ENCODE peak calls at places on chromosome 1, in ten cellular contexts. A is brain microvascular endothelial cell, T is astrocyte, K is neural progenitor cell, M is mesenchymal stem cell, Y is breast epithelium, X is lung, N is GM23248, J is heart right ventricle, S is tibial nerve. Q is an unnamed sample.

GRCh38 chr1:213786683-213787082 is 201.1 kb upstream of the PROX1 start:
- DNase-seq in A (no peak), T (no peak), K (no peak), M (no peak), Y (no peak), X (no peak), N (no peak), J (no peak), S (no peak), Q (no peak)

GRCh38 chr1:58861510-58861909 is 77.7 kb upstream of the JUN start:
- DNase-seq in A (peak), T (no peak), K (no peak), M (no peak), Y (no peak), X (no peak), N (peak), J (no peak), S (no peak), Q (no peak)

GRCh38 chr1:219927956-219928790 is at the start of gene SLC30A10:
- DNase-seq in A (no peak), T (peak), K (peak), M (peak), Y (no peak), X (no peak), N (peak), J (peak), S (no peak), Q (no peak)

GRCh38 chr1:194485432-194485831 is 1299.0 kb upstream of the B3GALT2 start:
- DNase-seq in A (no peak), T (no peak), K (no peak), M (no peak), Y (no peak), X (no peak), N (no peak), J (no peak), S (no peak), Q (no peak)

GRCh38 chr1:166040635-166041034 is 126.2 kb downstream of the FAM78B start:
- DNase-seq in A (no peak), T (no peak), K (peak), M (no peak), Y (no peak), X (no peak), N (no peak), J (no peak), S (no peak), Q (no peak)

GRCh38 chr1:62720946-62721554 is 32.9 kb upstream of the DOCK7 start:
- DNase-seq in A (peak), T (peak), K (no peak), M (no peak), Y (no peak), X (no peak), N (no peak), J (no peak), S (no peak), Q (no peak)

GRCh38 chr1:93585059-93585966 is 96.3 kb downstream of the BCAR3 start:
- DNase-seq in A (peak), T (no peak), K (no peak), M (no peak), Y (peak), X (peak), N (peak), J (peak), S (no peak), Q (no peak)

GRCh38 chr1:62175568-62176179 is 19.0 kb upstream of the L1TD1 start:
- DNase-seq in A (peak), T (peak), K (peak), M (peak), Y (no peak), X (peak), N (peak), J (no peak), S (peak), Q (peak)

GRCh38 chr1:184504695-184505338 is 118.0 kb downstream of the C1orf21 start:
- DNase-seq in A (no peak), T (no peak), K (peak), M (no peak), Y (no peak), X (no peak), N (no peak), J (no peak), S (no peak), Q (no peak)

GRCh38 chr1:43317817-43318471 is 17.2 kb downstream of the TIE1 start:
- DNase-seq in A (no peak), T (peak), K (no peak), M (no peak), Y (peak), X (no peak), N (peak), J (no peak), S (no peak), Q (peak)

GRCh38 chr1:248373761-248374160 is 1.8 kb upstream of the OR2T6 start:
- DNase-seq in A (no peak), T (no peak), K (no peak), M (no peak), Y (no peak), X (no peak), N (no peak), J (no peak), S (no peak), Q (no peak)

GRCh38 chr1:227729881-227730629 is 5.0 kb downstream of the JMJD4 start:
- DNase-seq in A (peak), T (peak), K (peak), M (peak), Y (no peak), X (no peak), N (peak), J (no peak), S (peak), Q (peak)

GRCh38 chr1:20339811-20340457 is 49.3 kb downstream of the VWA5B1 start:
- DNase-seq in A (no peak), T (no peak), K (peak), M (no peak), Y (no peak), X (no peak), N (peak), J (no peak), S (no peak), Q (no peak)

GRCh38 chr1:188986751-188987417 is 1490.8 kb downstream of the BRINP3 start:
- DNase-seq in A (no peak), T (no peak), K (peak), M (no peak), Y (no peak), X (no peak), N (no peak), J (no peak), S (no peak), Q (no peak)

GRCh38 chr1:10992864-10993263 is 19.6 kb upstream of the TARDBP start:
- DNase-seq in A (no peak), T (no peak), K (no peak), M (no peak), Y (no peak), X (no peak), N (no peak), J (no peak), S (no peak), Q (no peak)

GRCh38 chr1:118223426-118223825 is 38.4 kb upstream of the SPAG17 start:
- DNase-seq in A (peak), T (no peak), K (peak), M (no peak), Y (no peak), X (no peak), N (peak), J (no peak), S (no peak), Q (no peak)

GRCh38 chr1:112708002-112708448 is 1.1 kb upstream of the RHOC start:
- DNase-seq in A (no peak), T (no peak), K (no peak), M (no peak), Y (no peak), X (no peak), N (no peak), J (no peak), S (no peak), Q (no peak)

DNA sequence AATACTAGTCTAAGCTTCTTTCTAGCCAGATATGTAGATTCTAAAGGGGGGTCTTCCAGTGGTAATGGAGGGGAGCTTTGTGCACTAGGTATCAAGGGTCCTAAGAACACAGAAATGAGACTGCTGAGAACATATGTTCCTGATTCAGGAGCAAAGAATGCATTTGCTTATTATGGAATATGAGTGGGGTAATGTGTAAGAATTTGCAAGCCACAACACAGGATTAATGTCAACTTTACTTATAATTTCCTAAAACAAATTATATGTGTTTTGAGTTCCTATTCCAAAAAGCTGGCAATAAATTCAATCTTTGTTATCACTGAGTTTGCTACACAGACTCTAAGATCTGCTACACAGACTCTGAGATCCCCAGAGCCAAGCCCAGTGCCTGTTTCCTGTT is 357.0 kb upstream of the PTBP2 start:
- DNase-seq in A (no peak), T (peak), K (no peak), M (no peak), Y (no peak), X (no peak), N (peak), J (no peak), S (no peak), Q (no peak)
- H3K27ac ChIP-seq in A (no peak), T (peak), K (no peak), M (peak), Y (no peak), X (no peak), N (no peak), J (no peak), S (no peak), Q (no peak)

GRCh38 chr1:197144570-197145325 is 1.7 kb downstream of the ASPM start:
- DNase-seq in A (peak), T (peak), K (no peak), M (peak), Y (no peak), X (no peak), N (peak), J (no peak), S (no peak), Q (no peak)
- H3K4me3 ChIP-seq in A (peak), T (peak), K (peak), M (peak), Y (no peak), X (no peak), N (peak), J (no peak), S (no peak), Q (no peak)

GRCh38 chr1:32181065-32181464 is 1.6 kb downstream of the TXLNA start:
- DNase-seq in A (no peak), T (no peak), K (no peak), M (no peak), Y (no peak), X (no peak), N (no peak), J (no peak), S (no peak), Q (no peak)
- H3K27ac ChIP-seq in A (peak), T (peak), K (no peak), M (no peak), Y (peak), X (peak), N (peak), J (peak), S (no peak), Q (no peak)

DNA sequence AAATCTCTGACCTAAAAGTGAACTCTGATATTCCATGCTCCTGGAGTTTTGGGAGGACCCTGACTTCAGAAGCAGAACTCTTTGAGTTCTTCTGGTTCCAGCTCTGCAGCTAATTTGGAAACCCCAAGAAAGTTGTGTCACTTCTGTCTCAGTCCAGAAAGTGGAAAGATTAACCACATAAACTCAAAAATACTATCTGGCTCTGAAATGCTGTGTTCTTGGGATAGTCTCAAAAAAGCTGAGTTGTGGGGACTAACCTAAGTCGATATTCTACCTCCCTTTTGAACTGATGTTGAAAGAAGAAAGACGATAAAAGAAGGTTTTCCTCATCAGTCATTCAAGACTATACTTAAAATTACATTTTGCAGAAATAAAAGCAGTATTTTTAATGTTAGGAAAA is 59.8 kb downstream of the ITPKB start:
- DNase-seq in A (no peak), T (no peak), K (no peak), M (no peak), Y (no peak), X (no peak), N (no peak), J (no peak), S (no peak), Q (no peak)
- H3K4me3 ChIP-seq in A (no peak), T (no peak), K (no peak), M (peak), Y (no peak), X (no peak), N (peak), J (no peak), S (no peak), Q (peak)

DNA sequence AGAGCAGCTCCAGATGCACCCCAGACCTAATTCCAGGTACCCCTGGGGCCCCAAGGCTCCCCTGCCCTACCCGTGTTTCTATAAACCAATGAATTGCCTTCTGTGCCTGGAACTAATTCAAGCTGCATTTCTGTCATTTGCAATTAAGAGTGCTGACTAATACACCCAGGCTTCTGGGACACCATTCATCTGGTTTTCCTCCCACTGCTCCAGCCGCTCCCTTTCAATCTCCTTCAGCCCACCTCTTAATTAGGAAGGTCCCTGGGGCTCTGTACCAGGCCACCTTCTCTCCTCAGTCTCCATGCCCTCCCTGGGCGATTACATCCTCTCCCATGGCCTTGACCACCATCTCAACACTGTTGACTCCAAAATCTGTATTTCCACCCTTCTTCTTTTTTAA is 9.4 kb upstream of the GJB3 start:
- DNase-seq in A (no peak), T (no peak), K (no peak), M (no peak), Y (no peak), X (no peak), N (no peak), J (no peak), S (no peak), Q (no peak)
- H3K27ac ChIP-seq in A (no peak), T (no peak), K (no peak), M (no peak), Y (no peak), X (no peak), N (no peak), J (no peak), S (no peak), Q (no peak)

GRCh38 chr1:38803647-38804046 is 55.9 kb downstream of the RRAGC start:
- DNase-seq in A (no peak), T (no peak), K (no peak), M (peak), Y (no peak), X (no peak), N (no peak), J (no peak), S (no peak), Q (no peak)
- H3K4me3 ChIP-seq in A (peak), T (peak), K (peak), M (peak), Y (peak), X (no peak), N (peak), J (no peak), S (no peak), Q (peak)

GRCh38 chr1:242431786-242432185 is 92.7 kb downstream of the PLD5 start:
- DNase-seq in A (no peak), T (no peak), K (no peak), M (no peak), Y (no peak), X (no peak), N (no peak), J (no peak), S (no peak), Q (no peak)
- H3K27ac ChIP-seq in A (no peak), T (no peak), K (no peak), M (no peak), Y (no peak), X (no peak), N (no peak), J (no peak), S (no peak), Q (peak)

DNA sequence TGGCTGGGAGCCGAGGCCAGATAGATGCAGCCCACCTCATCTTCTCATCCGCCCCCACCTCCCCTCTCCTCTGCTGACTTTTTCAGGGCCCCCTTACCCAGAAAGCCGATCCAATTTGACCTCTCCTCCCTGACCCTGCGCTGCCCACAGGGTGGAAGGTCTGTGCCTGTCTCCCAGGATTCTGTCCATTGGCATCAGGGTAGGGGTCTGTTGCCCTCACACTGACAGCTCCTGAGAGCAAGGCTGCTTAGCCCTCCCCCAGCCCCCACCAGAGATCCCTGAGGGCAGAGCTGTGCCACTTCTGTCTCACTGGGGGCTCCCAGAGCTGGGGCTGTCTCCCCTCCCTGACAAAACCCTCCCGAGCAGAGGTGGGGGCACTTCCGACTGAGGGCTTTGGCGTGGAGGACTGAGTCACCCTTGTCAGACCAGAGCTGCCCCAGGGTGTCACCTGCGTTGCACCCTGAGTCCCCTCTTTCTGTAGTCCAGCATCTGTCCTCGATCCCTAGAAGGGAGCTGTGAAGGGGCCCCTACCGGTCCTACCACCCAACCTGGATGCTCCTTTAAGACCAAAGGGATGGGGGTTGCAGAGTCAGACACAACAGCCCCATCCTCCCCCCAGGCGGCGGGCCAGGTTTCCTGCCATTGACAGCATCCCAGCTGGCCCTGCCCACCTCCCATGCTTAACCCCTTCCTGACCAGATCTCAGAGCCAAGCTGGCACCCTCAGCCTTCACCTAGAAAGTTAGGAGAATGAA is 2.4 kb upstream of the FAM110D start:
- DNase-seq in A (no peak), T (no peak), K (no peak), M (no peak), Y (no peak), X (no peak), N (no peak), J (peak), S (no peak), Q (no peak)
- H3K4me3 ChIP-seq in A (no peak), T (no peak), K (peak), M (no peak), Y (peak), X (no peak), N (no peak), J (peak), S (no peak), Q (no peak)

Q was measured in dorsolateral prefrontal cortex.